ENCODE peak calls at places on chromosome 17, in ten cellular contexts. D, S, G, Z, P, H, Y, E, M and W are unnamed samples.

GRCh38 chr17:80151333-80151732 is 4.4 kb upstream of the EIF4A3 start:
- DNase-seq in D (no peak), S (peak; percentile 68), G (no peak), Z (no peak), P (no peak), H (peak; percentile 81), Y (no peak), E (no peak), M (no peak), W (no peak)

GRCh38 chr17:77266891-77267341 is 126.1 kb downstream of the SEC14L1 start:
- DNase-seq in D (no peak), S (no peak), G (no peak), Z (no peak), P (no peak), H (no peak), Y (no peak), E (no peak), M (no peak), W (peak; percentile 58)

GRCh38 chr17:76599699-76600460 is 14.2 kb upstream of the ST6GALNAC2 start:
- DNase-seq in D (no peak), S (no peak), G (no peak), Z (no peak), P (no peak), H (no peak), Y (no peak), E (no peak), M (no peak), W (no peak)

GRCh38 chr17:49359990-49360795 is 1.9 kb downstream of the ZNF652 start:
- DNase-seq in D (no peak), S (no peak), G (no peak), Z (no peak), P (no peak), H (no peak), Y (peak; percentile 58), E (no peak), M (no peak), W (peak; percentile 6)

GRCh38 chr17:72691601-72692000 is 400.9 kb downstream of the SLC39A11 start:
- DNase-seq in D (no peak), S (peak; percentile 67), G (peak; percentile 65), Z (no peak), P (no peak), H (peak; percentile 73), Y (no peak), E (no peak), M (no peak), W (no peak)

GRCh38 chr17:68204736-68205135 is 43.1 kb upstream of the AMZ2 start:
- DNase-seq in D (no peak), S (no peak), G (no peak), Z (no peak), P (no peak), H (no peak), Y (no peak), E (no peak), M (peak; percentile 38), W (no peak)

GRCh38 chr17:63189082-63189481 is 223.0 kb downstream of the TANC2 start:
- DNase-seq in D (no peak), S (peak; percentile 43), G (peak; percentile 50), Z (no peak), P (no peak), H (peak; percentile 62), Y (no peak), E (no peak), M (no peak), W (no peak)

GRCh38 chr17:7438050-7438614 is 1.2 kb upstream of the FGF11 start:
- DNase-seq in D (no peak), S (peak; percentile 44), G (no peak), Z (no peak), P (no peak), H (no peak), Y (peak; percentile 40), E (peak; percentile 85), M (peak; percentile 82), W (peak; percentile 88)

GRCh38 chr17:82802141-82802540 is 37.7 kb downstream of the ZNF750 start:
- DNase-seq in D (no peak), S (peak; percentile 23), G (no peak), Z (no peak), P (no peak), H (no peak), Y (no peak), E (no peak), M (no peak), W (no peak)

GRCh38 chr17:63838586-63839184 is 3.8 kb downstream of the SMARCD2 start:
- DNase-seq in D (no peak), S (no peak), G (no peak), Z (no peak), P (peak; percentile 51), H (peak; percentile 33), Y (no peak), E (peak; percentile 98), M (peak; percentile 90), W (no peak)

GRCh38 chr17:3687949-3688614 is 7.9 kb downstream of the P2RX5 start:
- DNase-seq in D (no peak), S (no peak), G (no peak), Z (no peak), P (no peak), H (no peak), Y (no peak), E (no peak), M (no peak), W (peak; percentile 47)

GRCh38 chr17:50618941-50619340 is 15.7 kb upstream of the ABCC3 start:
- DNase-seq in D (no peak), S (peak; percentile 30), G (peak; percentile 46), Z (no peak), P (no peak), H (no peak), Y (no peak), E (no peak), M (no peak), W (no peak)

GRCh38 chr17:79006794-79007503 is 2.6 kb downstream of the CANT1 start:
- DNase-seq in D (no peak), S (no peak), G (no peak), Z (no peak), P (no peak), H (no peak), Y (no peak), E (no peak), M (no peak), W (no peak)

GRCh38 chr17:5532581-5532980 is 46.2 kb downstream of the MIS12 start:
- DNase-seq in D (no peak), S (no peak), G (no peak), Z (no peak), P (no peak), H (no peak), Y (no peak), E (no peak), M (no peak), W (no peak)

GRCh38 chr17:31074772-31075538 is 19.8 kb upstream of the NF1 start:
- DNase-seq in D (no peak), S (peak; percentile 68), G (peak; percentile 26), Z (no peak), P (no peak), H (peak; percentile 47), Y (no peak), E (no peak), M (no peak), W (peak; percentile 56)

GRCh38 chr17:3954921-3955320 is 9.3 kb downstream of the ATP2A3 start:
- DNase-seq in D (no peak), S (no peak), G (no peak), Z (no peak), P (no peak), H (no peak), Y (no peak), E (no peak), M (no peak), W (peak; percentile 57)

GRCh38 chr17:4642286-4642685 is 808 bp upstream of the ALOX15 start:
- DNase-seq in D (no peak), S (no peak), G (no peak), Z (no peak), P (no peak), H (no peak), Y (no peak), E (no peak), M (no peak), W (peak; percentile 52)

GRCh38 chr17:47730681-47731080 is 2.4 kb upstream of the TBX21 start:
- DNase-seq in D (no peak), S (no peak), G (no peak), Z (no peak), P (no peak), H (no peak), Y (no peak), E (no peak), M (no peak), W (no peak)

GRCh38 chr17:1002771-1003555 is 6.0 kb downstream of the TIMM22 start:
- DNase-seq in D (no peak), S (peak; percentile 60), G (no peak), Z (no peak), P (no peak), H (peak; percentile 67), Y (no peak), E (peak; percentile 53), M (no peak), W (no peak)

GRCh38 chr17:17778308-17779014 is 58.3 kb downstream of the SREBF1 start:
- DNase-seq in D (no peak), S (no peak), G (no peak), Z (no peak), P (no peak), H (no peak), Y (no peak), E (peak; percentile 74), M (peak; percentile 76), W (no peak)

GRCh38 chr17:78184311-78184710 is 2.5 kb downstream of the TK1 start:
- DNase-seq in D (no peak), S (no peak), G (no peak), Z (no peak), P (no peak), H (no peak), Y (no peak), E (no peak), M (no peak), W (no peak)

GRCh38 chr17:68835061-68835460 is 120.1 kb downstream of the ABCA8 start:
- DNase-seq in D (no peak), S (no peak), G (no peak), Z (no peak), P (no peak), H (no peak), Y (no peak), E (no peak), M (no peak), W (no peak)

GRCh38 chr17:9768381-9768934 is 22.9 kb downstream of the DHRS7C start:
- DNase-seq in D (no peak), S (peak; percentile 31), G (peak; percentile 30), Z (no peak), P (no peak), H (peak; percentile 40), Y (peak; percentile 24), E (no peak), M (no peak), W (peak; percentile 56)

GRCh38 chr17:32494621-32495346 is 8.0 kb downstream of the CDK5R1 start:
- DNase-seq in D (no peak), S (no peak), G (no peak), Z (no peak), P (no peak), H (no peak), Y (no peak), E (no peak), M (no peak), W (no peak)

GRCh38 chr17:63082273-63082861 is 116.3 kb downstream of the TANC2 start:
- DNase-seq in D (no peak), S (peak; percentile 37), G (peak; percentile 44), Z (no peak), P (no peak), H (peak; percentile 30), Y (peak; percentile 14), E (no peak), M (no peak), W (no peak)

GRCh38 chr17:17139972-17140589 is 66.1 kb downstream of the PLD6 start:
- DNase-seq in D (no peak), S (no peak), G (no peak), Z (no peak), P (no peak), H (no peak), Y (no peak), E (no peak), M (no peak), W (no peak)

GRCh38 chr17:30716461-30717289 is 107.8 kb downstream of the CRLF3 start:
- DNase-seq in D (no peak), S (no peak), G (peak; percentile 31), Z (no peak), P (no peak), H (no peak), Y (no peak), E (peak; percentile 32), M (no peak), W (no peak)

GRCh38 chr17:71004413-71004812 is 835.1 kb downstream of the KCNJ2 start:
- DNase-seq in D (no peak), S (no peak), G (no peak), Z (no peak), P (no peak), H (no peak), Y (no peak), E (no peak), M (no peak), W (no peak)